ENCODE peak calls at places on chromosomes 3 and 15, in six cellular contexts. A, P, N, E, M and L are unnamed samples.
A peak's percentile ranks its signal among the peaks of the same experiment; 100 is the strongest.

GRCh38 chr15:57385923-57386390 is 9.7 kb downstream of the CGNL1 start:
- DNase-seq in A (no peak), P (no peak), N (no peak), E (no peak), M (no peak), L (no peak)

GRCh38 chr15:49530106-49530505 is 90.5 kb downstream of the FAM227B start:
- DNase-seq in A (no peak), P (no peak), N (no peak), E (peak; percentile 7), M (no peak), L (no peak)

GRCh38 chr3:184585545-184585944 is 24.0 kb downstream of the EPHB3 start:
- DNase-seq in A (no peak), P (no peak), N (no peak), E (no peak), M (no peak), L (no peak)

GRCh38 chr3:140170612-140171011 is 235.6 kb downstream of the CLSTN2 start:
- DNase-seq in A (no peak), P (no peak), N (no peak), E (no peak), M (no peak), L (no peak)

GRCh38 chr15:75721462-75721922 is 8.8 kb upstream of the CSPG4 start:
- DNase-seq in A (no peak), P (no peak), N (peak; percentile 64), E (no peak), M (no peak), L (peak; percentile 63)

GRCh38 chr3:38165722-38166387 is 518 bp downstream of the OXSR1 start:
- DNase-seq in A (peak; percentile 78), P (no peak), N (peak; percentile 85), E (no peak), M (no peak), L (peak; percentile 74)

GRCh38 chr3:24259901-24260512 is 234.6 kb downstream of the THRB start:
- DNase-seq in A (peak; percentile 77), P (no peak), N (no peak), E (peak; percentile 39), M (peak; percentile 46), L (no peak)

GRCh38 chr15:85607141-85607806 is 187.5 kb downstream of the KLHL25 start:
- DNase-seq in A (no peak), P (no peak), N (no peak), E (no peak), M (no peak), L (no peak)

GRCh38 chr3:41688595-41689380 is 273.1 kb downstream of the ULK4 start:
- DNase-seq in A (no peak), P (no peak), N (no peak), E (peak; percentile 81), M (no peak), L (no peak)

GRCh38 chr3:54564374-54564925 is 363.4 kb downstream of the LRTM1 start:
- DNase-seq in A (no peak), P (no peak), N (no peak), E (no peak), M (no peak), L (no peak)
- H3K4me1 ChIP-seq in A (no peaks in the 10 kb centered on the region), P (no peaks in the 10 kb centered on the region), N (no peaks in the 10 kb centered on the region), E (no peaks in the 10 kb centered on the region), M (no peaks in the 10 kb centered on the region), L (no peaks in the 10 kb centered on the region)

GRCh38 chr3:62727981-62728380 is 147.2 kb downstream of the CADPS start:
- DNase-seq in A (no peak), P (no peak), N (no peak), E (no peak), M (no peak), L (no peak)
- H3K4me1 ChIP-seq in A (no peaks in the 10 kb centered on the region), P (no peaks in the 10 kb centered on the region), N (no peaks in the 10 kb centered on the region), E (no peaks in the 10 kb centered on the region), M (no peaks in the 10 kb centered on the region), L (no peaks in the 10 kb centered on the region)

GRCh38 chr15:31230630-31231485 is 95.8 kb upstream of the KLF13 start:
- DNase-seq in A (no peak), P (no peak), N (no peak), E (no peak), M (no peak), L (peak; percentile 42)

GRCh38 chr15:31227235-31227634 is 99.4 kb upstream of the KLF13 start:
- DNase-seq in A (no peak), P (no peak), N (no peak), E (no peak), M (no peak), L (no peak)

GRCh38 chr15:31226011-31226410 is 100.6 kb upstream of the KLF13 start:
- DNase-seq in A (no peak), P (no peak), N (no peak), E (no peak), M (no peak), L (no peak)

GRCh38 chr15:31227954-31228542 is 98.6 kb upstream of the KLF13 start:
- DNase-seq in A (no peak), P (no peak), N (no peak), E (no peak), M (no peak), L (peak; percentile 23)

DNA sequence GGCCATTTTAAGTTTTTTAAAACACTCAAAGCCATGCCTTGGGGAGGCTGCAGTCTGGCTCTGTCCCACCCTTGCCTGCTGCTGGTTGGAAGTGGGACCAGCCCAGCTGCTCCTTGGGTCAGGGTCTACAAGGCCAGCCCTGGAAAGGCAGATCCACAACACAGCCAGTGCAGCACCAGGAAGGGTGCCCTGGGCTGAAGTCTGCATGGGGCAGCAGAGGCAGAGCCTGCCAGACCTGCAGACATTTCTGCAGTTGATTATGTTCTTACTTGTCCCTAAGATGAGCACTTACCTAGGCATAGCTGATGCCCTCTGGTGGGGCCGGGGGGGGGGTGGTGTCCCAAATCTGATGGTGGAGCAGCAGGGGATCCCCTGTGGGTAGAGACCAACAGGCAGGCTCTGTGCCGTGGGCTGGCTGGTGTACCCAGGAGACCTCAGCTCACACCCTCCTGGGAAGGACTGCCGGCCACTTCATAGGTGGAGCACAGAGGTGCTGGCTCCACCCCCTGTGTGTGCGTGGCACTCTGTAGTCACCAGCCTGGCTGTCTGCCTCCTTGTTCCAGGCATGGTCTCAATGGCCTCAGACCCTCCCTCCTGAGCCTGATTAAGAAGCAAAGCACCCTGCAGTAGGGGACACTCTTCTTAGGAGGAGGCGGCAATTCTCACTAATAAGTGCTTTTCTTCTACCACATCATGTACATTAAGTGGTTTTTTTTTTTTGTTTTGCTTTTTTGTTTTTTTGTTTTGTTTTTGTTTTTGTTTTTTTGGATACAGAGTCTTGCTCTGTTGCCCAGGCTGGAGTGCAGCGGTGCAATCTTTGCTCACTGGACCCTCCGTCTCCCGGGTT is 97.4 kb upstream of the KLF13 start:
- DNase-seq in A (no peak), P (no peak), N (no peak), E (no peak), M (no peak), L (peak; percentile 55)
- H3K4me1 ChIP-seq in A (no peaks in the 10 kb centered on the region), P (no peaks in the 10 kb centered on the region), N (peaks cover 1% of the 10 kb centered on the region), E (peaks cover 2% of the 10 kb centered on the region), M (no peaks in the 10 kb centered on the region), L (peaks cover 2% of the 10 kb centered on the region)

GRCh38 chr3:110647586-110647985 is 424.0 kb upstream of the NECTIN3 start:
- DNase-seq in A (no peak), P (no peak), N (no peak), E (no peak), M (no peak), L (no peak)

GRCh38 chr3:110650752-110651151 is 420.9 kb upstream of the NECTIN3 start:
- DNase-seq in A (no peak), P (no peak), N (no peak), E (peak; percentile 55), M (no peak), L (no peak)

GRCh38 chr3:110644203-110644602 is 427.4 kb upstream of the NECTIN3 start:
- DNase-seq in A (no peak), P (no peak), N (no peak), E (no peak), M (no peak), L (no peak)

DNA sequence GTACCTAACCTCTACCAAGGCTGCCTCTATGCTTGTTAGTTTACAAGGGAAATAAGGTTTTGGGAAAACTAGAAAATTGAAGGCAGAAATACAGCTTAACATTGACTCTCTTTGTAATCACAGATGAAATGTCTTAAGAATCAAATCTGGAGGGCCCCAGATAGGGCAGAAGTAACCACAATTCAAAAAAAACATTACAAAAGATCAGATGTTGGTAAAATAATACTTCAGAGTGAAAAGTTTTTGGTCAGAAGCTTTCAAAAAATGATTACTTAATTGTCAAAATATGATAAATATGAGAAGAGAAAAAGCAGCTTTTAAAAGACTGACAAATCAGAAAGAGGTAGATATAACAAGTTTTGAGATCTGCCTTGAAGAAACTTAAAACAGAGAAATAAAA is 425.1 kb upstream of the NECTIN3 start:
- DNase-seq in A (no peak), P (no peak), N (no peak), E (no peak), M (no peak), L (no peak)
- H3K4me1 ChIP-seq in A (no peaks in the 10 kb centered on the region), P (no peaks in the 10 kb centered on the region), N (no peaks in the 10 kb centered on the region), E (no peaks in the 10 kb centered on the region), M (no peaks in the 10 kb centered on the region), L (no peaks in the 10 kb centered on the region)